ENCODE peak calls at places on chromosomes 4 and X, in nine cellular contexts. G, O, C, F, L, V, K, H and I are unnamed samples.
A peak's percentile ranks its signal among the peaks of the same experiment; 100 is the strongest.

GRCh38 chr4:85725727-85726170 is 250.8 kb downstream of the ARHGAP24 start:
- DNase-seq in G (no peak), O (peak; percentile 40), C (no peak), F (no peak), L (peak; percentile 21), V (no peak), K (no peak), H (peak; percentile 44), I (peak; percentile 78)

GRCh38 chr4:111323496-111323895 is 700.6 kb upstream of the PITX2 start:
- DNase-seq in G (no peak), O (no peak), C (no peak), F (peak; percentile 38), L (peak; percentile 80), V (no peak), K (peak; percentile 65), H (peak; percentile 81), I (no peak)

GRCh38 chr4:87975466-87975865 is at the start of gene SPP1:
- DNase-seq in G (no peak), O (peak; percentile 9), C (peak; percentile 76), F (no peak), L (peak; percentile 51), V (no peak), K (peak; percentile 9), H (peak; percentile 19), I (no peak)

GRCh38 chrX:65769564-65770292 is 102.3 kb downstream of the MSN start:
- DNase-seq in G (no peak), O (no peak), C (no peak), F (no peak), L (no peak), V (no peak), K (no peak), H (no peak), I (no peak)

GRCh38 chrX:140034916-140035315 is 69.6 kb upstream of the CXorf66 start:
- DNase-seq in G (no peak), O (no peak), C (no peak), F (peak; percentile 0), L (no peak), V (no peak), K (no peak), H (peak; percentile 8), I (no peak)

GRCh38 chrX:67563469-67564448 is 19.9 kb downstream of the AR start:
- DNase-seq in G (no peak), O (no peak), C (no peak), F (no peak), L (peak; percentile 70), V (no peak), K (no peak), H (peak; percentile 88), I (no peak)

GRCh38 chrX:1249101-1249887 is 19.3 kb upstream of the CSF2RA start:
- DNase-seq in G (peak; percentile 79), O (no peak), C (peak; percentile 24), F (peak; percentile 6), L (no peak), V (no peak), K (peak; percentile 83), H (no peak), I (peak; percentile 39)

GRCh38 chrX:13223868-13224555 is 95.8 kb downstream of the ATXN3L start:
- DNase-seq in G (no peak), O (no peak), C (peak; percentile 50), F (peak; percentile 91), L (peak; percentile 92), V (peak; percentile 51), K (peak; percentile 76), H (peak; percentile 89), I (no peak)

GRCh38 chr4:53653484-53654053 is 62.3 kb upstream of the LNX1 start:
- DNase-seq in G (no peak), O (no peak), C (peak; percentile 10), F (no peak), L (no peak), V (no peak), K (peak; percentile 30), H (peak; percentile 15), I (peak; percentile 82)

GRCh38 chrX:13938053-13938765 is 91.5 kb downstream of the GEMIN8 start:
- DNase-seq in G (peak; percentile 62), O (peak; percentile 26), C (peak; percentile 72), F (no peak), L (no peak), V (no peak), K (no peak), H (no peak), I (peak; percentile 40)

GRCh38 chr4:20832821-20833220 is 132.6 kb downstream of the PACRGL start:
- DNase-seq in G (no peak), O (no peak), C (no peak), F (peak; percentile 51), L (peak; percentile 50), V (no peak), K (peak; percentile 84), H (peak; percentile 23), I (no peak)

GRCh38 chr4:40897557-40898203 is 147.9 kb downstream of the NSUN7 start:
- DNase-seq in G (peak; percentile 82), O (peak; percentile 82), C (peak; percentile 70), F (peak; percentile 56), L (peak; percentile 34), V (peak; percentile 40), K (no peak), H (peak; percentile 57), I (peak; percentile 75)

GRCh38 chr4:17623451-17624001 is 9.1 kb downstream of the MED28 start:
- DNase-seq in G (no peak), O (no peak), C (no peak), F (no peak), L (peak; percentile 30), V (no peak), K (peak; percentile 47), H (no peak), I (no peak)

GRCh38 chr4:136562842-136563241 is 969.5 kb downstream of the PCDH18 start:
- DNase-seq in G (no peak), O (no peak), C (no peak), F (no peak), L (peak; percentile 47), V (no peak), K (no peak), H (peak; percentile 4), I (no peak)

GRCh38 chrX:77556276-77556675 is 109.1 kb downstream of the FGF16 start:
- DNase-seq in G (no peak), O (no peak), C (no peak), F (no peak), L (no peak), V (no peak), K (no peak), H (no peak), I (no peak)

DNA sequence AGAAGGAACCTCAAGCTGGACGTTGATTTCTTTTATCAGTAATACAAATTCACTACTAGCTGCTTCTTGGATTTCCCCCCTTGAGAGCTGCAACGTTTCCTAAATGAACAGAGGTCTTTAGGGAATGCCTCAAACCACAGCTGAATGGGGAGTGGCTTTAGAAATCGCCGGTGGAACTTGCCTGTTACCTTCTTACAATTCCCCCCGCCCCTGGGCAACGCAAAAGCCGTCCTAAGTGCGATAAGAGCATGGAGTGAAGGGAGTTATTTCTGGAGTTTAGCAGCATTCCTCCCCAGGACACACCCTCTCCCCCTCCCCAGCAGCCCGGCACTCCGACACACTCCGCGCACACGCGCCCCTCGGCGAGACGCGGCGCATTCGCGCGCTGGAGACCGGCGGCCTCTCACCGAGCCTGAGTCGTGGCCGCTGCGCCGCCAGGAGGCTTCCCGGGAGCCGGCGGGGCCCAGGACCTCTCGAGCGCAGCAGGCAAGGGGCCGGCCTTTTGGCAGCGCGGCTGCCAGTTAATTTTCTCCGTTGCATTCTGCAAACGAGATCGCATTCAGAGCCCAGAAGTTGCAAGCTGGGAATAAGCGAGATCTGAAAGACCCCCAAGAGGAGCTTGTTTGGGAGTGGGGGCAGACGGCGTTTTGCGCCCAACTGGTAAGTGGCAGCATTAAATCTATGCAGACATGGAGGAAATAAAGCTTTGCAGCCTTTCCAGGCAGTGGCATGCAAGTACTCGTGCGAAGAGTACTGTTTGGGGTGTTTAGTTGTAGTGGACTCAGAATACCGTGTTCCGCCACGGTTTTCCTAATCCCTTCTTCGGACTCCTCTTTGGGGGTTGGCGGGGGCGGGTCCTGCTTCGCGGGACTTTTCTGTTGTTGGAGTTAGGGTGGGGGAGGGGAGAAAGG is 134.6 kb downstream of the PALLD start:
- DNase-seq in G (peak; percentile 72), O (peak; percentile 14), C (peak; percentile 64), F (peak; percentile 33), L (peak; percentile 77), V (no peak), K (no peak), H (peak; percentile 56), I (peak; percentile 69)
- TF ChIP-seq CTCF in G (peak; percentile 45), O (no peak), C (no peak), F (peak; percentile 54), L (peak; percentile 7), V (peak; percentile 33), K (peak; percentile 66), H (peak; percentile 52), I (no peak)

DNA sequence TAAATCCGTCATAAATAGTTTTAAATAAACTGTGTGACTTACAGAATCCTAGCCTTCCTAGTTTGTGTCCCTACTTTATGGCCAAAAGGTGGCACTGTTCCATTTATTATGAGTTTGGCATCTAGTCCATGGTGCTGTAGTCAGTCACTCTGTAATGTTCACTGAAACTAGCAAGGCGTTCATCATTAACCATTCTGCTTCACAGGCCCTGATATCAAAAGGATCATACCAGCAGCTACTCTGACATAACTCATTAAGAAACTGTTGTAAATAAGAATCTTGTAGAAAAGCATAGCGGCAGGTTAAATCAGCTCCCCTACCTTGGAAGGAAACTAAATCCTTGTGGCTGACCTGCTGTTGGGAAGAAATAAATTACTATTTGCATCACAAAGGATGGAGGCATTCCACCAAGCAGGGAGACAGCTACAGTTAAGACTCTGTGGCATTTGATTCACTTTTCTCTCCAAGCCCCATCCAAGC is 919.6 kb upstream of the DIAPH2 start:
- DNase-seq in G (no peak), O (peak; percentile 1), C (peak; percentile 1), F (peak; percentile 47), L (peak; percentile 4), V (no peak), K (no peak), H (peak; percentile 59), I (no peak)
- TF ChIP-seq CTCF in G (peak; percentile 36), O (peak; percentile 15), C (no peak), F (peak; percentile 38), L (peak; percentile 39), V (peak; percentile 25), K (peak; percentile 49), H (peak; percentile 51), I (peak; percentile 21)

GRCh38 chr4:116796022-116796421 is 289.4 kb downstream of the TRAM1L1 start:
- DNase-seq in G (no peak), O (no peak), C (no peak), F (no peak), L (no peak), V (no peak), K (no peak), H (no peak), I (no peak)
- TF ChIP-seq CTCF in G (no peak), O (no peak), C (no peak), F (no peak), L (no peak), V (peak; percentile 11), K (no peak), H (no peak), I (no peak)

DNA sequence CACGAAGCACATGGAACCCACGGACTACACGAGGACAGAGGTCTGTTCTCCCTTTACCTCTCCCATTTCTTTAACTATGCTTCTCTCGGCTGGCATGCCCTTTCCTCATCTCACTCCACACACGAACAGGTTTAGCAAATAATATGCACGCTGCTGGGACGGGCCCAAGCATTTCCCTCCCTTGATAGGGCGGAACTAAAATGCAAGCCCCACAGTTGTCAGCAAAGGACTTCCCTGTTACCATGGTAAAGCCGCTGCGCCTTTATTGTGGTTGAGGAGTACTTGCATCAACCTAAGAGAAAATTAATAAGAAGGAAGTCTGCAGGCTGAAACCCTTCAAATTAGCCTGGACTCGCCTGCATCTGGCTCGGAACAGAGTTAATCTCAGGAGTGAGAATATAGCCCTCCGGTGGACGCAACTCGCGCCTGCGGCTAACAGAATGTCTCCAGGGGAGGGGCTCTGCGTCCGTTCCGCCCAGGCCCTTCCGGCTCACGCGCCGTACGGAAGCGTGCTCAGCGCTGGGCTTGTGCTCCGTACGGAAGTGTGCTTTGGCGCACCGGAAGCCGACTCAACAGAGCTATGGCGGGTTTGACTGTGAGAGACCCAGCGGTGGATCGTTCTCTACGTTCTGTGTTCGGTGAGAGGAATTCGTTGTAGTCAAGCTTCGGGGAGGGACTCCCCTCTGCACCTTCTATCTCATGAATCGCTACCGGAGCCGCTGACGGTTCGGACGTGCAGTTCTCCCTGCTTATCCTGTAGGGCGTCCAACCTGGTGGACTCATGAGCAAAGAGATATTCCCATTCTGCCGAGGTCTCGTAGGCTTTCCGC is at the start of gene CSTF2:
- DNase-seq in G (peak; percentile 91), O (peak; percentile 74), C (peak; percentile 84), F (peak; percentile 73), L (peak; percentile 77), V (peak; percentile 65), K (peak; percentile 69), H (peak; percentile 78), I (peak; percentile 80)
- TF ChIP-seq CTCF in G (no peak), O (no peak), C (no peak), F (no peak), L (peak; percentile 7), V (no peak), K (no peak), H (peak; percentile 22), I (no peak)